ENCODE peak calls at places on chromosomes 11 and 22, in five cellular contexts. L is retinal pigment epithelial cell, Z is foreskin fibroblast, T is lower lobe of right lung, F is neural progenitor cell. P is an unnamed sample.

GRCh38 chr11:62922653-62923371 is 1.6 kb upstream of the CHRM1 start:
- DNase-seq in F (peak), L (no peak), T (no peak), Z (no peak), P (no peak)

GRCh38 chr11:57430946-57431345 is 4.0 kb upstream of the SLC43A3 start:
- DNase-seq in L (no peak), T (no peak), F (no peak), Z (no peak), P (peak)

GRCh38 chr11:97703815-97704214 is 1314.0 kb downstream of the JRKL start:
- DNase-seq in Z (no peak), L (no peak), F (no peak), T (no peak), P (no peak)

GRCh38 chr22:39302431-39302960 is 16.9 kb downstream of the RPL3 start:
- DNase-seq in L (no peak), F (no peak), T (no peak), Z (no peak), P (no peak)

GRCh38 chr11:67277231-67277961 is 11.1 kb downstream of the GRK2 start:
- DNase-seq in T (peak), L (no peak), F (peak), Z (peak), P (peak)

GRCh38 chr11:67374571-67375276 is 1.3 kb upstream of the CLCF1 start:
- DNase-seq in T (no peak), F (no peak), Z (no peak), L (no peak), P (no peak)

GRCh38 chr11:96424693-96425092 is 34.9 kb downstream of the JRKL start:
- DNase-seq in T (no peak), Z (peak), L (peak), F (no peak), P (no peak)

GRCh38 chr11:33716236-33716635 is 15.6 kb upstream of the C11orf91 start:
- DNase-seq in L (no peak), T (no peak), Z (no peak), F (no peak), P (no peak)

GRCh38 chr11:105004021-105004420 is 18.9 kb downstream of the CASP5 start:
- DNase-seq in Z (peak), L (no peak), T (no peak), F (no peak), P (no peak)

GRCh38 chr11:66443602-66444001 is 5.0 kb upstream of the MRPL11 start:
- DNase-seq in T (no peak), Z (peak), L (no peak), F (no peak), P (no peak)

GRCh38 chr11:109229682-109230081 is 192.3 kb upstream of the C11orf87 start:
- DNase-seq in Z (no peak), T (no peak), F (no peak), L (no peak), P (no peak)

GRCh38 chr11:33000181-33000580 is 15.5 kb upstream of the DEPDC7 start:
- DNase-seq in Z (peak), F (no peak), T (no peak), L (peak), P (no peak)

GRCh38 chr11:8090756-8091155 is 9.7 kb downstream of the TUB start:
- DNase-seq in T (no peak), F (peak), Z (no peak), L (no peak), P (no peak)

GRCh38 chr11:3906166-3906565 is 50.7 kb downstream of the STIM1 start:
- DNase-seq in L (no peak), T (no peak), Z (no peak), F (no peak), P (no peak)

GRCh38 chr11:17636721-17637120 is 82.7 kb upstream of the MYOD1 start:
- DNase-seq in L (no peak), T (no peak), Z (no peak), F (no peak), P (no peak)

GRCh38 chr11:17634776-17635550 is 84.4 kb upstream of the MYOD1 start:
- DNase-seq in F (no peak), T (no peak), L (no peak), Z (no peak), P (no peak)

GRCh38 chr11:17633987-17634775 is 85.2 kb upstream of the MYOD1 start:
- DNase-seq in T (no peak), L (no peak), Z (no peak), F (no peak), P (no peak)

GRCh38 chr11:17633279-17633986 is 85.9 kb upstream of the MYOD1 start:
- DNase-seq in Z (no peak), F (no peak), L (no peak), T (no peak), P (no peak)

DNA sequence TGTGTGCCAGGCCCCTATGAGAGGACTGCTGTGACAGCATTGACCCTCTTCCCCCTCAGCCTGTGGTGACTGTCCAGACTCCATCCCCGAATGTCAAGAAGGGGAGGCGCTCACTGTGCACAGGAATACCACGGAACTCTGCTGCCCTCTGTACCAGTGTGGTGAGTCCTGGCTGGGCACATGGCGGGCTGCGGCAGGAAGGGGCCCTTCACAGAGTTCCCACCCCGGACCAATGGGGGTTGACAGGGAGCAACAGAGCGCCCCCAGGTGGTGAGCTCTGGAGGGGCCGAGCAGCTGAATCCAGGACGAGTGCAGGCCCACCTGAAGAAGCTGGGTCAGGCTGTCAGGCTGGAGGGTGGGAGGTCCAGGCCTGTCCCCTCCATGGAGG is 83.8 kb upstream of the MYOD1 start:
- DNase-seq in Z (no peak), F (no peak), T (no peak), L (no peak), P (no peak)
- TF ChIP-seq CTCF in Z (no peak), F (peak), T (no peak), L (no peak), P (no peak)

DNA sequence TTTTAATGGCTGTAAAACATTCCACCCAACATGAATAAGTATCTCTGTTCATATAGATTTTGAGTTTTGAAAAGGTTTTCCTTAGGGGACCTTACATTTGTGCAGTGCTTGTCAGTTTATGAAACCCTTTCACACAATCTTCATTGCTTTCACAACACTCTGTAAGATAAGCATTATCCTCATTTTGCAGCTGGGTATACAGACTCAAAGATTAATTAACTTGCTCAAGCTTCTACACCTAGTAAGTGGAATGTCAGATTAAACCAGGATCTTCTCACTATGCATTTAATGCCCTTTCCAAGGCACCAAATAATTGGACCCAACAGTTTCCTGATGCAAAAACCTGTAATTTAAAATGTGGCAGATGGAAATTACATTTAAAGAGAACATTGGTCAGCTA is 11.6 kb upstream of the GAB2 start:
- DNase-seq in T (no peak), F (no peak), Z (no peak), L (no peak), P (no peak)
- H3K4me3 ChIP-seq in T (no peak), F (no peak), Z (no peak), L (no peak), P (no peak)

GRCh38 chr11:130849215-130849568 is 67.1 kb downstream of the SNX19 start:
- DNase-seq in F (no peak), T (no peak), Z (peak), L (no peak), P (no peak)
- TF ChIP-seq CTCF in F (no peak), T (no peak), Z (no peak), L (no peak), P (no peak)

GRCh38 chr22:42931421-42932196 is 74.5 kb upstream of the ARFGAP3 start:
- DNase-seq in L (no peak), Z (no peak), F (no peak), T (no peak), P (no peak)
- H3K4me3 ChIP-seq in L (no peak), Z (no peak), F (no peak), T (no peak), P (no peak)

GRCh38 chr11:19594326-19594725 is 118.3 kb upstream of the NAV2 start:
- DNase-seq in L (no peak), Z (peak), T (no peak), F (no peak), P (no peak)

GRCh38 chr11:19592842-19593241 is 119.8 kb upstream of the NAV2 start:
- DNase-seq in T (no peak), L (no peak), F (no peak), Z (no peak), P (no peak)

GRCh38 chr11:19587979-19588378 is 124.7 kb upstream of the NAV2 start:
- DNase-seq in F (no peak), Z (no peak), L (no peak), T (no peak), P (no peak)

GRCh38 chr11:19595499-19595839 is 117.2 kb upstream of the NAV2 start:
- DNase-seq in F (no peak), T (no peak), L (no peak), Z (no peak), P (no peak)

GRCh38 chr11:19589567-19590260 is 122.9 kb upstream of the NAV2 start:
- DNase-seq in L (no peak), F (no peak), Z (no peak), T (no peak), P (no peak)
- TF ChIP-seq CTCF in L (no peak), F (no peak), Z (no peak), T (no peak), P (no peak)

GRCh38 chr11:129974237-129974636 is 28.4 kb downstream of the PRDM10 start:
- DNase-seq in T (no peak), Z (no peak), L (no peak), F (no peak), P (no peak)
- H3K4me3 ChIP-seq in T (no peak), Z (no peak), L (no peak), F (no peak), P (no peak)

GRCh38 chr11:44327730-44328691 is 18.1 kb upstream of the ALX4 start:
- DNase-seq in Z (no peak), T (no peak), L (no peak), F (no peak), P (no peak)
- TF ChIP-seq CTCF in Z (peak), T (no peak), L (peak), F (peak), P (no peak)

P was measured in right lobe of liver.